ENCODE peak calls at places on chromosome 4, in seven cellular contexts. One of them, this sample, is unnamed.

GRCh38 chr4:86506591-86506990 is 87.5 kb upstream of the PTPN13 start:
- DNase-seq in heart left ventricle: no peak
- DNase-seq in WERI-Rb-1: no peak
- DNase-seq in stomach: no peak
- DNase-seq in pancreas: no peak
- DNase-seq in ovary: no peak
- DNase-seq in IMR-90: no peak
- DNase-seq in this sample: no peak

GRCh38 chr4:105184316-105184988 is 37.8 kb downstream of the TET2 start:
- DNase-seq in heart left ventricle: no peak
- DNase-seq in ovary: no peak
- DNase-seq in stomach: no peak
- DNase-seq in pancreas: no peak
- DNase-seq in IMR-90: peak
- DNase-seq in WERI-Rb-1: no peak
- DNase-seq in this sample: no peak

GRCh38 chr4:145440292-145441007 is 41.2 kb upstream of the SMAD1 start:
- DNase-seq in pancreas: no peak
- DNase-seq in heart left ventricle: no peak
- DNase-seq in stomach: no peak
- DNase-seq in ovary: no peak
- DNase-seq in IMR-90: no peak
- DNase-seq in WERI-Rb-1: no peak
- DNase-seq in this sample: no peak

GRCh38 chr4:109998867-109999303 is 86.2 kb downstream of the EGF start:
- DNase-seq in WERI-Rb-1: peak
- DNase-seq in ovary: no peak
- DNase-seq in IMR-90: peak
- DNase-seq in pancreas: no peak
- DNase-seq in stomach: no peak
- DNase-seq in heart left ventricle: peak
- DNase-seq in this sample: peak

GRCh38 chr4:147494301-147494700 is 13.4 kb downstream of the EDNRA start:
- DNase-seq in WERI-Rb-1: no peak
- DNase-seq in pancreas: no peak
- DNase-seq in IMR-90: no peak
- DNase-seq in heart left ventricle: no peak
- DNase-seq in ovary: no peak
- DNase-seq in stomach: no peak
- DNase-seq in this sample: no peak

GRCh38 chr4:142549248-142549647 is 296.9 kb downstream of the INPP4B start:
- DNase-seq in IMR-90: no peak
- DNase-seq in ovary: no peak
- DNase-seq in heart left ventricle: no peak
- DNase-seq in stomach: no peak
- DNase-seq in WERI-Rb-1: no peak
- DNase-seq in pancreas: no peak
- DNase-seq in this sample: no peak

GRCh38 chr4:55125087-55125721 is at the start of gene KDR:
- DNase-seq in stomach: peak
- DNase-seq in pancreas: no peak
- DNase-seq in IMR-90: no peak
- DNase-seq in WERI-Rb-1: no peak
- DNase-seq in heart left ventricle: peak
- DNase-seq in ovary: peak
- DNase-seq in this sample: peak

GRCh38 chr4:172998527-172999469 is 169.8 kb upstream of the GALNT7 start:
- DNase-seq in pancreas: no peak
- DNase-seq in WERI-Rb-1: no peak
- DNase-seq in ovary: no peak
- DNase-seq in IMR-90: peak
- DNase-seq in heart left ventricle: no peak
- DNase-seq in stomach: no peak
- DNase-seq in this sample: no peak

GRCh38 chr4:169523796-169524195 is 88.6 kb downstream of the NEK1 start:
- DNase-seq in heart left ventricle: no peak
- DNase-seq in pancreas: no peak
- DNase-seq in stomach: no peak
- DNase-seq in WERI-Rb-1: no peak
- DNase-seq in ovary: no peak
- DNase-seq in IMR-90: no peak
- DNase-seq in this sample: no peak

GRCh38 chr4:18441676-18442075 is 420.1 kb upstream of the LCORL start:
- DNase-seq in stomach: no peak
- DNase-seq in pancreas: no peak
- DNase-seq in ovary: no peak
- DNase-seq in heart left ventricle: no peak
- DNase-seq in WERI-Rb-1: no peak
- DNase-seq in IMR-90: no peak
- DNase-seq in this sample: no peak

GRCh38 chr4:14168919-14169318 is 541.4 kb upstream of the BOD1L1 start:
- DNase-seq in WERI-Rb-1: no peak
- DNase-seq in stomach: peak
- DNase-seq in heart left ventricle: peak
- DNase-seq in ovary: no peak
- DNase-seq in pancreas: peak
- DNase-seq in IMR-90: peak
- DNase-seq in this sample: peak

GRCh38 chr4:165131247-165131832 is 18.7 kb upstream of the TMEM192 start:
- DNase-seq in WERI-Rb-1: peak
- DNase-seq in heart left ventricle: peak
- DNase-seq in pancreas: peak
- DNase-seq in stomach: peak
- DNase-seq in IMR-90: peak
- DNase-seq in ovary: peak
- DNase-seq in this sample: no peak

GRCh38 chr4:183468210-183469095 is 24.0 kb downstream of the CDKN2AIP start:
- DNase-seq in heart left ventricle: no peak
- DNase-seq in ovary: no peak
- DNase-seq in IMR-90: peak
- DNase-seq in stomach: no peak
- DNase-seq in pancreas: no peak
- DNase-seq in WERI-Rb-1: no peak
- DNase-seq in this sample: no peak

GRCh38 chr4:134470544-134470943 is 269.0 kb upstream of the PABPC4L start:
- DNase-seq in heart left ventricle: peak
- DNase-seq in stomach: peak
- DNase-seq in ovary: no peak
- DNase-seq in pancreas: peak
- DNase-seq in IMR-90: no peak
- DNase-seq in WERI-Rb-1: peak
- DNase-seq in this sample: no peak

GRCh38 chr4:109385260-109385659 is 48.4 kb upstream of the SEC24B start:
- DNase-seq in heart left ventricle: no peak
- DNase-seq in stomach: no peak
- DNase-seq in WERI-Rb-1: no peak
- DNase-seq in ovary: no peak
- DNase-seq in IMR-90: no peak
- DNase-seq in pancreas: no peak
- DNase-seq in this sample: no peak

GRCh38 chr4:44462259-44462658 is 13.7 kb upstream of the KCTD8 start:
- DNase-seq in IMR-90: no peak
- DNase-seq in WERI-Rb-1: no peak
- DNase-seq in ovary: no peak
- DNase-seq in pancreas: no peak
- DNase-seq in heart left ventricle: no peak
- DNase-seq in stomach: no peak
- DNase-seq in this sample: no peak

GRCh38 chr4:135735543-135735942 is 1534.0 kb upstream of the PABPC4L start:
- DNase-seq in IMR-90: no peak
- DNase-seq in pancreas: no peak
- DNase-seq in heart left ventricle: no peak
- DNase-seq in WERI-Rb-1: no peak
- DNase-seq in ovary: no peak
- DNase-seq in stomach: no peak
- DNase-seq in this sample: no peak

GRCh38 chr4:150264595-150265141 is 186.4 kb downstream of the DCLK2 start:
- DNase-seq in WERI-Rb-1: no peak
- DNase-seq in pancreas: no peak
- DNase-seq in stomach: no peak
- DNase-seq in IMR-90: no peak
- DNase-seq in ovary: no peak
- DNase-seq in heart left ventricle: no peak
- DNase-seq in this sample: no peak

GRCh38 chr4:180770265-180770664 is 1472.9 kb upstream of the TENM3 start:
- DNase-seq in pancreas: no peak
- DNase-seq in heart left ventricle: no peak
- DNase-seq in ovary: no peak
- DNase-seq in stomach: no peak
- DNase-seq in WERI-Rb-1: peak
- DNase-seq in IMR-90: no peak
- DNase-seq in this sample: no peak

GRCh38 chr4:119672938-119673337 is 44.3 kb upstream of the PDE5A start:
- DNase-seq in IMR-90: no peak
- DNase-seq in heart left ventricle: no peak
- DNase-seq in pancreas: no peak
- DNase-seq in ovary: no peak
- DNase-seq in stomach: no peak
- DNase-seq in WERI-Rb-1: no peak
- DNase-seq in this sample: no peak

GRCh38 chr4:119666653-119667091 is 38.1 kb upstream of the PDE5A start:
- DNase-seq in stomach: no peak
- DNase-seq in heart left ventricle: no peak
- DNase-seq in WERI-Rb-1: peak
- DNase-seq in pancreas: no peak
- DNase-seq in IMR-90: peak
- DNase-seq in ovary: no peak
- DNase-seq in this sample: no peak

GRCh38 chr4:119667802-119668201 is 39.2 kb upstream of the PDE5A start:
- DNase-seq in pancreas: no peak
- DNase-seq in ovary: no peak
- DNase-seq in WERI-Rb-1: peak
- DNase-seq in IMR-90: no peak
- DNase-seq in stomach: no peak
- DNase-seq in heart left ventricle: no peak
- DNase-seq in this sample: no peak

GRCh38 chr4:119672086-119672485 is 43.5 kb upstream of the PDE5A start:
- DNase-seq in WERI-Rb-1: no peak
- DNase-seq in heart left ventricle: no peak
- DNase-seq in ovary: no peak
- DNase-seq in pancreas: no peak
- DNase-seq in IMR-90: no peak
- DNase-seq in stomach: no peak
- DNase-seq in this sample: no peak

GRCh38 chr4:119671205-119671604 is 42.6 kb upstream of the PDE5A start:
- DNase-seq in IMR-90: no peak
- DNase-seq in stomach: no peak
- DNase-seq in WERI-Rb-1: peak
- DNase-seq in pancreas: no peak
- DNase-seq in ovary: no peak
- DNase-seq in heart left ventricle: no peak
- DNase-seq in this sample: no peak
- H3K27ac ChIP-seq in IMR-90: no peak
- H3K27ac ChIP-seq in stomach: no peak
- H3K27ac ChIP-seq in WERI-Rb-1: no peak
- H3K27ac ChIP-seq in pancreas: no peak
- H3K27ac ChIP-seq in ovary: no peak
- H3K27ac ChIP-seq in heart left ventricle: no peak
- H3K27ac ChIP-seq in this sample: no peak

GRCh38 chr4:7649411-7649740 is 214.6 kb upstream of the PSAPL1 start:
- DNase-seq in stomach: no peak
- DNase-seq in IMR-90: no peak
- DNase-seq in heart left ventricle: no peak
- DNase-seq in ovary: no peak
- DNase-seq in WERI-Rb-1: no peak
- DNase-seq in pancreas: no peak
- DNase-seq in this sample: no peak
- H3K27ac ChIP-seq in stomach: peak
- H3K27ac ChIP-seq in IMR-90: no peak
- H3K27ac ChIP-seq in heart left ventricle: no peak
- H3K27ac ChIP-seq in ovary: no peak
- H3K27ac ChIP-seq in WERI-Rb-1: no peak
- H3K27ac ChIP-seq in pancreas: no peak
- H3K27ac ChIP-seq in this sample: peak

DNA sequence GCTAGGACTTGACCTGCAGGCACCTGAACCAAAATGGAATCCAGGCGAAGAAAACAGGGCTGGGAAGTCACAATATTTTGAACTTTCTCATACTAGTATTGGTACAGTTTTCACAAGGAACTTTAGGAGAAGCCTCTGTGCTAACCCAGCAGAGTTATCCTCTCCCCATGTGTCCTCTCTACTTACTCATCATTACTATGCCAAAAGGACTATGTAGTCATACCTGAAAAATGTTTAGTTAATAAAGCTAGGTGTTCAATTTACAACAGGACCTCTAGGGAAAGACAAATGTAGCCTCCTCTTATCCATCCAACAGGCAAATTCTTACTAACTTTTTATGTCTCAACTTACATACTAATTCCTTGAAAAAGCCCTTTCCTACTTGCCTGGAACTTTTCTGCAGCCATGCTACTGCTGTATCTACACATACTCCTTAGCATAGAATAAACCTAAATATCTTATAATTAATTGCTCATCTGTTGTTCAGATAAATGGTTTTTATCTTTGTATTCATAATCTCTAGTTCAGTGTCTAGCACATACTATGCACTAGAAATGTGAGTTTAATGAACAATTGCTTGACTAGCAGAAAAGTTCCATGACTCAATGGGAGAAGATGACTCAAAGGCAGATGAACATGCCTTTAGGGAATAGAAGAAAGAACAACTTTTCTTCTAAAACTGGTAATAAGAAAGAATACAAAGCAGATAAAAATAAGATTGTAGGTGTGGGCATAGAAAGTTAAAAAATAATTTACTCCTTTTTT is 215.5 kb upstream of the VEGFC start:
- DNase-seq in heart left ventricle: no peak
- DNase-seq in WERI-Rb-1: no peak
- DNase-seq in stomach: no peak
- DNase-seq in pancreas: no peak
- DNase-seq in ovary: no peak
- DNase-seq in IMR-90: peak
- DNase-seq in this sample: no peak
- H3K27ac ChIP-seq in heart left ventricle: no peak
- H3K27ac ChIP-seq in WERI-Rb-1: no peak
- H3K27ac ChIP-seq in stomach: no peak
- H3K27ac ChIP-seq in pancreas: no peak
- H3K27ac ChIP-seq in ovary: no peak
- H3K27ac ChIP-seq in IMR-90: no peak
- H3K27ac ChIP-seq in this sample: no peak

DNA sequence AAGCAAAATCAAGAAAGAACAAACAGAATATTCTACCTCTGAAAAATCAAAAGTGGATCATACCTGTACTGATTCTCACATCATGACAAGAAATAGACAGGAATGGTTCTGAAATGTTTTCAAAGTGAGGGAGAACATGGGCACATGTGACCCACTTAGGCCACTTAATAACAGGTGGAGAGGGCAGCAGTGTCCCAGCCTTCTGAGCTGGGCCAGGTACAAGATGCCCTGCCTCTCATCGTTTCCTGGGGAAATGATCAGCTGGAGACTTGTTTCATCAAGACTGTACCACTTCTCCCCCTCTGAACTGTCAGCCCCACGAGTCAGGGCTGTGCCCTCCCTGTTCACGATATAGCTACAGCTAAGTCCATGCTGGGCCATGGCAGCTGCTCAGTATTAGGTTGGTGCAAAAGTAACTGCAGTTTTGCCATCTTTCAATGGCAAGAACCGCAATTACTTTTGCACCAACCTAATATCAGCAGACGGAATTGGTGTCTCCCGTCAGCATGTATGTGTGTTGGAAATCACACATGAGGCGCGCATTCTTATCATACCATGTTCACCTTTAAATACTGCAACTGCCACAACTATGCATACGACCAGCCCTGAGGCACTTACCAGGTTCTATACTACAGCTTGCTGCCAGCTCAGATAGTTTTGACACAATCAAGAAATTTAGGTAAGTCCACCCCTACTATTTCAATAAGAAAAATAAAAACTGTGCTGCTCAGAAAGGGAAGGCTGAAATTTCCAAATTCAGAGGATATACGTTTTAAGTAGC is 71.4 kb downstream of the GATB start:
- DNase-seq in ovary: no peak
- DNase-seq in heart left ventricle: no peak
- DNase-seq in WERI-Rb-1: no peak
- DNase-seq in IMR-90: no peak
- DNase-seq in stomach: no peak
- DNase-seq in pancreas: no peak
- DNase-seq in this sample: no peak
- H3K27ac ChIP-seq in ovary: no peak
- H3K27ac ChIP-seq in heart left ventricle: peak
- H3K27ac ChIP-seq in WERI-Rb-1: no peak
- H3K27ac ChIP-seq in IMR-90: peak
- H3K27ac ChIP-seq in stomach: peak
- H3K27ac ChIP-seq in pancreas: no peak
- H3K27ac ChIP-seq in this sample: peak

This sample was measured in heart right ventricle.